ENCODE peak calls at places on chromosome 15, in eight cellular contexts. Z, D, W, C, A, T, K and F are unnamed samples.

GRCh38 chr15:74245342-74245931 is 9.3 kb downstream of the CCDC33 start:
- DNase-seq in A (no peak), W (no peak), D (peak; percentile 21), T (no peak), K (no peak), Z (peak; percentile 45), C (no peak), F (no peak)

GRCh38 chr15:51536965-51537574 is 85.5 kb downstream of the DMXL2 start:
- DNase-seq in A (no peak), D (peak; percentile 28), C (peak; percentile 37), Z (peak; percentile 17), K (peak; percentile 52), W (no peak), T (no peak), F (peak; percentile 45)

GRCh38 chr15:75347222-75348033 is 589 bp downstream of the NEIL1 start:
- DNase-seq in C (no peak), W (peak; percentile 78), K (no peak), Z (peak; percentile 74), T (no peak), A (no peak), D (peak; percentile 54), F (no peak)

GRCh38 chr15:96324192-96324895 is 6.2 kb upstream of the NR2F2 start:
- DNase-seq in W (peak; percentile 29), A (no peak), T (peak; percentile 51), C (no peak), K (peak; percentile 58), Z (no peak), D (no peak), F (peak; percentile 63)

GRCh38 chr15:78272776-78273175 is 8.4 kb downstream of the DNAJA4 start:
- DNase-seq in T (no peak), W (no peak), K (no peak), Z (no peak), D (no peak), A (no peak), C (no peak), F (no peak)

GRCh38 chr15:69085325-69086081 is 71.0 kb downstream of the NOX5 start:
- DNase-seq in K (no peak), T (no peak), A (no peak), D (no peak), W (no peak), Z (no peak), C (no peak), F (no peak)

GRCh38 chr15:74781673-74782595 is at the start of gene CSK:
- DNase-seq in A (no peak), W (peak; percentile 82), D (peak; percentile 87), T (no peak), C (peak; percentile 58), Z (peak; percentile 84), K (peak; percentile 52), F (peak; percentile 53)

GRCh38 chr15:78392430-78392829 is 45.6 kb upstream of the IREB2 start:
- DNase-seq in T (no peak), A (no peak), W (peak; percentile 42), D (no peak), Z (no peak), C (no peak), K (no peak), F (no peak)

GRCh38 chr15:83206971-83207621 is 527 bp downstream of the HDGFL3 start:
- DNase-seq in T (peak; percentile 17), C (peak; percentile 29), K (peak; percentile 34), Z (peak; percentile 63), A (no peak), D (peak; percentile 53), W (peak; percentile 28), F (no peak)

GRCh38 chr15:61411941-61412510 is 182.9 kb upstream of the RORA start:
- DNase-seq in K (no peak), Z (no peak), A (no peak), C (no peak), D (no peak), T (no peak), W (no peak), F (no peak)

GRCh38 chr15:73727330-73728018 is 25.7 kb downstream of the INSYN1 start:
- DNase-seq in Z (peak; percentile 33), C (peak; percentile 50), K (peak; percentile 79), W (no peak), A (peak; percentile 66), T (peak; percentile 89), D (no peak), F (peak; percentile 76)

GRCh38 chr15:89496155-89497098 is at the start of gene RHCG:
- DNase-seq in W (peak; percentile 47), D (peak; percentile 61), A (no peak), C (peak; percentile 9), T (peak; percentile 13), K (peak; percentile 58), Z (peak; percentile 72), F (peak; percentile 51)

GRCh38 chr15:89494006-89494405 is 2.4 kb downstream of the RHCG start:
- DNase-seq in W (no peak), C (no peak), D (no peak), K (no peak), Z (no peak), A (no peak), T (no peak), F (no peak)

GRCh38 chr15:89495638-89496145 is 691 bp downstream of the RHCG start:
- DNase-seq in D (no peak), W (no peak), A (no peak), T (no peak), C (no peak), K (no peak), Z (no peak), F (no peak)

GRCh38 chr15:89492934-89493631 is 3.3 kb downstream of the RHCG start:
- DNase-seq in D (no peak), T (no peak), A (no peak), W (no peak), K (no peak), Z (no peak), C (no peak), F (no peak)

GRCh38 chr15:89494941-89495637 is 1.3 kb downstream of the RHCG start:
- DNase-seq in C (no peak), D (peak; percentile 45), T (no peak), Z (no peak), K (peak; percentile 42), A (no peak), W (no peak), F (peak; percentile 32)
- TF ChIP-seq CTCF in C (peak; percentile 44), D (peak; percentile 51), T (peak; percentile 30), Z (peak; percentile 55), K (peak; percentile 53), A (peak; percentile 53), W (peak; percentile 29), F (peak; percentile 51)

GRCh38 chr15:101684384-101684783 is 32.2 kb upstream of the TM2D3 start:
- DNase-seq in K (peak; percentile 89), Z (peak; percentile 71), A (peak; percentile 57), C (peak; percentile 87), W (no peak), T (peak; percentile 85), D (no peak), F (peak; percentile 83)
- H3K4me3 ChIP-seq in K (no peak overlapping the region), Z (no peak overlapping the region), A (no peak overlapping the region), C (no peak overlapping the region), W (no peak overlapping the region), T (no peak overlapping the region), D (no peak overlapping the region), F (no peak overlapping the region)

DNA sequence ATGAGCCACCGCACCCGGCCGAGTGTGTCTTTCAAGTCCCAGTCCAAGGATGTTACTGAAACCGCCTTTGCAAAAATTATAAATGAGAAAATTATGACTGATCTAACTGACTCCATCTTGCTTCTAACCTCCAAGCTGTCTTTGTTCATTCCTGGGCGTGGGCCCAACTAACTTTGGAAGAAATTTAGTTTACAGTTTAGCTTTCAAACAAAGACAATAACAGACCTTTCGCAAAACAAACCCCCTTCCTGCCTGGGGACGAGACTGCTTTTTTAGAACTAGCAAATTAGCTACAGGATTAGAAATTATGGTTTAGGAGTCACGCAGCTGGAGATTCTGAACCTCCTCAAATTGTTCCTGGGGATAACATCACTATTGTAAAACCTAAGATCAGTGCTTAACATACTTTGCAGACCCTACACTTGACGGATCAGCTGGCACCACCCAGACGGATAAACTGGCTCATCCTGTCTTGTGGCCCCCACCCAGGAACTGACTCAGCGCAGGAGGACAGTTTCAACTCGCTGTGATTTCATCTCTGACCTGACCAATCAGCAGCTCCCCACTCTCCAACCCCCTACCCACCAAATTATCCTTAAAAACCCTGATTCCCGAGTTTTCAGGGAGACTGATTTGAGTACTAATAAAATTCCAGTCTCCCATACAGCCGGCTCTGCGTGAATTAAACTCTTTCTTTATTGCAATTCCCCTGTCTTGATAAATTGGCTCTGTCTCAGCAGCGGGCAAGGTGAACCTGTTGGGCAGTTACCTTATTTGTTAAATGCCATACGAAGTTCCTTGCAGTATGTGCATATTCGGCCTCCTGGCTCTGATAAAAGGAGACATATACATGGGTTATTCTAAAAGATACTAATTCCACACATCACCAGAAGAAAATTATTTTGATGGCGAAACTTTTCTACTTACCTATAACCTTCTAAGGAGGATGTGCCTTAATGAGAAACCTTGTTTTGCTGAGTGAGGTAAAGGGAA is 23.6 kb downstream of the NANOGP8 start:
- DNase-seq in Z (no peak), D (no peak), T (peak; percentile 10), W (no peak), K (peak; percentile 35), A (no peak), C (peak; percentile 35), F (peak; percentile 36)
- TF ChIP-seq CTCF in Z (no peak), D (no peak), T (no peak), W (no peak), K (no peak), A (no peak), C (no peak), F (no peak)

GRCh38 chr15:56243117-56243773 is 434 bp downstream of the RFX7 start:
- DNase-seq in T (peak; percentile 18), Z (peak; percentile 54), W (peak; percentile 45), C (peak; percentile 36), A (no peak), K (peak; percentile 27), D (peak; percentile 66), F (peak; percentile 40)

GRCh38 chr15:56243774-56244236 is at the start of gene RFX7:
- DNase-seq in K (peak; percentile 64), D (peak; percentile 85), W (peak; percentile 83), T (peak; percentile 58), C (peak; percentile 70), Z (peak; percentile 92), A (no peak), F (peak; percentile 65)

GRCh38 chr15:56240390-56240789 is 3.3 kb downstream of the RFX7 start:
- DNase-seq in K (no peak), Z (no peak), T (no peak), D (no peak), A (no peak), W (no peak), C (no peak), F (no peak)

GRCh38 chr15:56242576-56243116 is 1.0 kb downstream of the RFX7 start:
- DNase-seq in Z (no peak), C (no peak), W (no peak), T (no peak), D (no peak), A (no peak), K (peak; percentile 25), F (peak; percentile 12)

DNA sequence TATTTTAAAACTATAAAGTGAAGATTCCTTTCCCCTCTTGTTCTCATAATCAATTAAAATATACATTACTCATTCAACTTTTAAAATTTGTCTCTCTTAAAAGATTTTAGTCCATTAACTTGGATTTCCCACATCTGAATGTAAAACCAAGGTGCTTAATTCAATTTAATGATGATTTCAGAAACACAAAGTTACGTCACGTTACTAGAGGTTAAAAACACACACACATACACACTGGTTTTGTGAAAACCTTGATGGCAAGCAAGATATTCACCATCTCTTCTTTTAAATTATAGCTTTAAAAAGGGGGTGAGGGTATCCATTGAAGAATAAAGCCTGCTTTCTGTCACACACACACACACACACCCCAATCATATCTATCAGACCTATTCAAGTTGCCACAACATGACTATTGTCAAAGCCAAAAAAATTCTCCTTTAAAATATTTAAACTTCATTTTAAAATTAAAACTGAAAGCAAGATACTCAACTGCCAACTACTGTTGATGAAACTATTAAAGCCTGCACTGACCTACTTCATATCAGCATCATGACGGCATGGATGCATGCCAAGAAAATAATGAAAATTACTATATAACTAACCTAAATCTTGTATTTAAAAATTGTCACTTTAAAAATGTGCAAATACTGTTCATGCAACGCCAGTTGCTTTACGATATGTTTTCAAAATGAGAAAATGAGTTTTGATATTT is 2.1 kb downstream of the RFX7 start:
- DNase-seq in W (no peak), T (no peak), D (peak; percentile 21), A (no peak), C (no peak), K (no peak), Z (no peak), F (peak; percentile 29)
- H3K4me3 ChIP-seq in W (no peak overlapping the region), T (peak overlapping the region; percentile 75), D (peak overlapping the region; percentile 73), A (peak overlapping the region; percentile 79), C (peak overlapping the region; percentile 74), K (peak overlapping the region; percentile 70), Z (peak overlapping the region; percentile 98), F (peak overlapping the region; percentile 79)